ENCODE peak calls at places on chromosomes 13 and 19, in nine cellular contexts. A is cardiac muscle cell; J is heart right ventricle; B is MM.1S; G is CD8-positive, alpha-beta memory T cell; W is brain microvascular endothelial cell; I is IMR-90; T is GM23338; R is tibial artery. S is an unnamed sample.

GRCh38 chr13:112766336-112766735 is 76.5 kb downstream of the ATP11A start:
- DNase-seq in R (no peak), T (no peak), W (no peak), I (no peak), A (no peak), B (no peak), G (no peak), J (no peak), S (peak; percentile 17)

GRCh38 chr19:55278391-55279135 is 1.3 kb downstream of the HSPBP1 start:
- DNase-seq in I (no peak), R (no peak), G (no peak), T (no peak), W (no peak), J (no peak), A (no peak), B (no peak), S (no peak)

GRCh38 chr13:62337109-62337880 is 921.6 kb upstream of the PCDH20 start:
- DNase-seq in R (no peak), G (no peak), I (no peak), J (no peak), B (no peak), T (peak; percentile 27), W (no peak), A (no peak), S (no peak)

GRCh38 chr19:18735752-18736151 is 52.3 kb downstream of the CRTC1 start:
- DNase-seq in R (no peak), B (no peak), G (no peak), A (no peak), J (no peak), T (no peak), I (no peak), W (no peak), S (no peak)

GRCh38 chr13:113178070-113178895 is 19.8 kb downstream of the PROZ start:
- DNase-seq in R (no peak), J (no peak), W (peak; percentile 95), B (no peak), A (no peak), I (peak; percentile 99), G (no peak), T (no peak), S (no peak)

GRCh38 chr19:39265321-39265916 is 2.8 kb upstream of the IFNL2 start:
- DNase-seq in I (no peak), G (peak; percentile 41), J (no peak), W (no peak), R (no peak), A (no peak), T (peak; percentile 73), B (no peak), S (no peak)

GRCh38 chr13:40984670-40985366 is 34.3 kb downstream of the ELF1 start:
- DNase-seq in W (no peak), G (no peak), B (peak; percentile 80), T (no peak), R (no peak), J (no peak), I (no peak), A (no peak), S (no peak)

GRCh38 chr13:33918199-33918932 is 100.4 kb downstream of the RFC3 start:
- DNase-seq in A (peak; percentile 64), I (peak; percentile 71), R (no peak), G (no peak), B (no peak), T (no peak), W (peak; percentile 71), J (no peak), S (no peak)

GRCh38 chr13:70755411-70755810 is 647.2 kb upstream of the KLHL1 start:
- DNase-seq in J (no peak), I (no peak), T (no peak), A (no peak), R (no peak), B (no peak), W (no peak), G (no peak), S (no peak)

GRCh38 chr19:29680447-29680846 is 15.2 kb downstream of the PLEKHF1 start:
- DNase-seq in B (no peak), J (no peak), A (no peak), W (no peak), G (peak; percentile 90), T (no peak), I (no peak), R (no peak), S (peak; percentile 93)

GRCh38 chr13:39379667-39380655 is 223.0 kb downstream of the LHFPL6 start:
- DNase-seq in B (no peak), R (no peak), G (no peak), A (no peak), I (peak; percentile 21), J (no peak), W (no peak), T (no peak), S (no peak)

GRCh38 chr13:52159159-52159982 is at the start of gene NEK3:
- DNase-seq in J (peak; percentile 77), A (peak; percentile 75), B (peak; percentile 34), T (peak; percentile 88), I (peak; percentile 56), R (peak; percentile 82), W (peak; percentile 36), G (peak; percentile 69), S (peak; percentile 34)

GRCh38 chr13:32746474-32746873 is 160.2 kb downstream of the PDS5B start:
- DNase-seq in T (no peak), J (no peak), A (no peak), B (no peak), G (no peak), I (no peak), W (peak; percentile 85), R (no peak), S (no peak)

GRCh38 chr19:9966448-9966847 is 30.1 kb upstream of the OLFM2 start:
- DNase-seq in R (no peak), T (peak; percentile 89), B (no peak), I (no peak), J (no peak), W (no peak), G (no peak), A (no peak), S (no peak)

GRCh38 chr13:107827840-107828549 is 387.3 kb downstream of the LIG4 start:
- DNase-seq in B (no peak), J (no peak), R (no peak), W (no peak), A (no peak), I (no peak), T (no peak), G (no peak), S (no peak)

GRCh38 chr19:2858864-2859263 is 8.3 kb upstream of the ZNF556 start:
- DNase-seq in T (no peak), W (no peak), B (no peak), R (no peak), J (no peak), I (no peak), A (no peak), G (no peak), S (no peak)

GRCh38 chr13:114266241-114266640 is 15.2 kb upstream of the UPF3A start:
- DNase-seq in G (no peak), W (no peak), J (no peak), I (no peak), T (no peak), A (no peak), B (peak; percentile 55), R (no peak), S (no peak)

GRCh38 chr13:114263590-114263989 is 17.8 kb upstream of the UPF3A start:
- DNase-seq in I (no peak), B (peak; percentile 91), A (no peak), T (no peak), J (no peak), W (no peak), G (no peak), R (no peak), S (peak; percentile 56)

GRCh38 chr13:114268344-114269280 is 12.8 kb upstream of the UPF3A start:
- DNase-seq in I (no peak), J (no peak), A (no peak), G (no peak), T (no peak), W (no peak), B (no peak), R (no peak), S (no peak)

GRCh38 chr13:114261328-114261965 is 20.0 kb upstream of the UPF3A start:
- DNase-seq in A (peak; percentile 43), J (no peak), G (no peak), B (no peak), W (no peak), R (no peak), T (no peak), I (no peak), S (no peak)

GRCh38 chr13:114264886-114265611 is 16.4 kb upstream of the UPF3A start:
- DNase-seq in B (no peak), W (peak; percentile 87), T (no peak), J (no peak), I (peak; percentile 79), G (no peak), A (no peak), R (no peak), S (no peak)
- H3K36me3 ChIP-seq in B (peaks cover 26% of the 10 kb centered on the region), W (peaks cover 64% of the 10 kb centered on the region), T (peaks cover 76% of the 10 kb centered on the region), J (peaks cover 100% of the 10 kb centered on the region), I (peaks cover 54% of the 10 kb centered on the region), G (peaks cover 41% of the 10 kb centered on the region), A (peaks cover 64% of the 10 kb centered on the region), R (peaks cover 95% of the 10 kb centered on the region), S (peaks cover 94% of the 10 kb centered on the region)

GRCh38 chr19:41321204-41321599 is 11.2 kb downstream of the CCDC97 start:
- DNase-seq in A (no peak), T (no peak), W (no peak), I (no peak), R (no peak), J (no peak), G (no peak), B (no peak), S (no peak)
- H3K36me3 ChIP-seq in A (peaks cover 17% of the 10 kb centered on the region), T (no peaks in the 10 kb centered on the region), W (peaks cover 56% of the 10 kb centered on the region), I (peaks cover 48% of the 10 kb centered on the region), R (peaks cover 49% of the 10 kb centered on the region), J (peaks cover 75% of the 10 kb centered on the region), G (peaks cover 31% of the 10 kb centered on the region), B (no peaks in the 10 kb centered on the region), S (peaks cover 94% of the 10 kb centered on the region)

GRCh38 chr13:97340399-97340798 is 93.6 kb upstream of the RAP2A start:
- DNase-seq in J (no peak), W (no peak), R (no peak), A (no peak), G (no peak), I (no peak), T (no peak), B (no peak), S (no peak)
- H3K36me3 ChIP-seq in J (peaks cover 52% of the 10 kb centered on the region), W (peaks cover 18% of the 10 kb centered on the region), R (no peaks in the 10 kb centered on the region), A (no peaks in the 10 kb centered on the region), G (peaks cover 5% of the 10 kb centered on the region), I (peaks cover 25% of the 10 kb centered on the region), T (no peaks in the 10 kb centered on the region), B (no peaks in the 10 kb centered on the region), S (no peaks in the 10 kb centered on the region)

DNA sequence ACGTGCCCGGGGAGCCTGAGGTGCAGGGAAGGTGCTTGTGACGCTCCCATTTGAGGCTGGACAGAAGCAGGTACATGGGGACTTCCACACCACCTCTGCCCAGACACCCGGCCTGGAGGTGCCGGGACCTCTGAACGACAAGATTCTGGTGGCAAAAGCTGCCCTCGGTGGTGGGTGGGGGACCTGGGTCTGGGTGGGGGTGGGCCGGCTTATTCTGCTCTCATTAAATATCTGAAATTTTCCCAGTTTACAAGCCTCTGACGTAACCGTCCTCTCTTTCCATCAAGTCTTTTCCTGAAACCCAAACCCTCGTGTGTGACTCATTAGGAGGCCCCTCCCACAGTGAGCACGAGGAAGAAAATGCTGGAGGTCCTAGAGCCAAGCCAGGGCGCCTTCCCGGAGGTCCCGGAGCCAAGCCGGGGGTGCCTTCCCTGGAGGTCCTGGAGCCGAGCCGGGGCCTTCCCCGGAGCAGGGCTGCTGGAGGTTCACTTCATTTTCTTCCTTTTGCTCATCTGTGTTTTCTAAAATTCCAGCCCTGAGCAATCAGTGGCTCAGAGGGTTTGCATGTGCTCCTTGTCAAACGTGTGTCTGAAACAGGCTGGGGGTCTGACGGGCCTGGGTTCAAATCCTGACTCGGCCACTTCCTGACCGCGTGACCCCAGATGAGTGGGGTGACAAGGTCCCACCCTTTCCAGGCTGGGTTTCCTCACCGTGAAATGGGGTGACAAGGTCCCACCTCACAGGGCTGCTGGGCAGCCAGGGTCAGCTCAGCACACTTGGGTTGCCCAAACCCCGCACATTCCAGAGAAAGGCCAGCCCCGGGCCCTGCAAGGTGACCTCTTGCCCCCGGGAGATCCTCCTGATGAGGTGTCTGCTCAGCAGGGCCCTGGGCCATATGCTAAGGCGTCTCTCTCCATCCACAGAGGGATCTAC is 10.0 kb downstream of the CFD start:
- DNase-seq in G (no peak), T (no peak), W (peak; percentile 88), B (no peak), I (peak; percentile 96), A (no peak), R (peak; percentile 90), J (peak; percentile 67), S (no peak)
- H3K36me3 ChIP-seq in G (peaks cover 8% of the 10 kb centered on the region), T (no peaks in the 10 kb centered on the region), W (peaks cover 40% of the 10 kb centered on the region), B (no peaks in the 10 kb centered on the region), I (peaks cover 23% of the 10 kb centered on the region), A (peaks cover 10% of the 10 kb centered on the region), R (peaks cover 46% of the 10 kb centered on the region), J (peaks cover 45% of the 10 kb centered on the region), S (peaks cover 54% of the 10 kb centered on the region)